ENCODE peak calls at places on chromosomes 13 and 19, in six cellular contexts. X is IMR-90; S is cardiac muscle cell; W is T-helper 2 cell treated with Interferon-gamma antibody and Interleukin-4, amounts not matched to agents 5 μg/mL and 100 μg/mL, for 36 hours; A is heart left ventricle; P is AG04449. D is an unnamed sample.

GRCh38 chr19:53903055-53903680 is 5.9 kb upstream of the CACNG7 start:
- DNase-seq in A (no peak), P (no peak), X (peak; percentile 30), W (no peak), S (peak; percentile 56), D (peak; percentile 52)

GRCh38 chr13:77448689-77449088 is 86.8 kb upstream of the SCEL start:
- DNase-seq in S (no peak), A (no peak), X (no peak), P (no peak), W (no peak), D (no peak)

GRCh38 chr13:27830010-27830409 is 37.7 kb downstream of the GSX1 start:
- DNase-seq in W (peak; percentile 50), P (no peak), A (peak; percentile 80), X (no peak), S (peak; percentile 51), D (no peak)

GRCh38 chr19:6161271-6161850 is 25.9 kb downstream of the ACSBG2 start:
- DNase-seq in P (no peak), W (peak; percentile 51), A (no peak), X (no peak), S (peak; percentile 7), D (peak; percentile 13)

GRCh38 chr13:97226013-97226412 is 3.9 kb downstream of the MBNL2 start:
- DNase-seq in A (no peak), P (no peak), S (no peak), W (no peak), X (no peak), D (no peak)

GRCh38 chr13:25249001-25249543 is 38.2 kb downstream of the MTMR6 start:
- DNase-seq in P (no peak), X (peak; percentile 43), S (peak; percentile 47), W (no peak), A (no peak), D (peak; percentile 19)

GRCh38 chr19:31448221-31448657 is 99.0 kb upstream of the TSHZ3 start:
- DNase-seq in P (peak; percentile 23), S (peak; percentile 94), W (no peak), A (peak; percentile 84), X (peak; percentile 89), D (no peak)

GRCh38 chr13:72523049-72523448 is 204.4 kb downstream of the MZT1 start:
- DNase-seq in A (no peak), S (no peak), X (no peak), P (no peak), W (no peak), D (no peak)

GRCh38 chr13:41941174-41941573 is 19.7 kb downstream of the VWA8 start:
- DNase-seq in S (peak; percentile 49), A (no peak), X (peak; percentile 17), P (no peak), W (no peak), D (no peak)

GRCh38 chr19:46514589-46515289 is 19.1 kb upstream of the PNMA8B start:
- DNase-seq in W (no peak), X (no peak), S (no peak), P (no peak), A (no peak), D (no peak)

GRCh38 chr13:26605845-26606244 is 48.4 kb downstream of the WASF3 start:
- DNase-seq in W (no peak), X (no peak), A (no peak), S (no peak), P (no peak), D (peak; percentile 12)

GRCh38 chr19:31598730-31599238 is 249.5 kb upstream of the TSHZ3 start:
- DNase-seq in X (no peak), A (no peak), W (no peak), S (peak; percentile 4), P (no peak), D (no peak)

GRCh38 chr19:30669329-30670010 is 297.3 kb downstream of the ZNF536 start:
- DNase-seq in X (peak; percentile 12), P (no peak), W (peak; percentile 5), S (peak; percentile 43), A (peak; percentile 84), D (peak; percentile 30)

GRCh38 chr13:20495087-20496023 is 30.3 kb downstream of the CRYL1 start:
- DNase-seq in A (no peak), S (peak; percentile 78), P (peak; percentile 24), W (peak; percentile 30), X (peak; percentile 72), D (peak; percentile 66)

GRCh38 chr13:80685942-80686341 is 345.0 kb upstream of the SPRY2 start:
- DNase-seq in S (no peak), P (no peak), W (no peak), A (no peak), X (no peak), D (no peak)

GRCh38 chr13:24271611-24272451 is 37.5 kb upstream of the C1QTNF9 start:
- DNase-seq in S (peak; percentile 90), X (peak; percentile 76), P (no peak), A (peak; percentile 88), W (peak; percentile 62), D (peak; percentile 68)

GRCh38 chr19:18029617-18030338 is 21.8 kb downstream of the ARRDC2 start:
- DNase-seq in X (peak; percentile 32), A (no peak), P (no peak), W (no peak), S (no peak), D (peak; percentile 79)

GRCh38 chr13:46145950-46146349 is 36.0 kb downstream of the LCP1 start:
- DNase-seq in W (no peak), P (no peak), S (no peak), X (no peak), A (no peak), D (no peak)

GRCh38 chr13:27523345-27524073 is 73.1 kb upstream of the MTIF3 start:
- DNase-seq in P (no peak), X (no peak), W (no peak), S (peak; percentile 6), A (no peak), D (no peak)

GRCh38 chr13:81458211-81458610 is 1117.3 kb upstream of the SPRY2 start:
- DNase-seq in A (no peak), P (no peak), S (no peak), X (no peak), W (no peak), D (no peak)

GRCh38 chr13:49374585-49375290 is 69.1 kb downstream of the CAB39L start:
- DNase-seq in X (peak; percentile 87), P (no peak), S (peak; percentile 54), A (no peak), W (no peak), D (no peak)

GRCh38 chr19:53013621-53014020 is at the start of gene ERVV-1:
- DNase-seq in X (peak; percentile 10), S (no peak), P (no peak), A (no peak), W (no peak), D (no peak)

GRCh38 chr13:110557610-110558305 is 3.8 kb downstream of the RAB20 start:
- DNase-seq in P (no peak), S (no peak), A (no peak), X (no peak), W (no peak), D (no peak)

GRCh38 chr13:37656247-37656940 is 57.8 kb upstream of the POSTN start:
- DNase-seq in X (peak; percentile 99), W (no peak), S (peak; percentile 89), A (no peak), P (peak; percentile 98), D (no peak)

D was measured in HepG2.